ENCODE peak calls at places on chromosomes 5 and 9, in ten cellular contexts. F, J, C, T, Q, B, S, X, P and I are unnamed samples.
A peak's percentile ranks its signal among the peaks of the same experiment; 100 is the strongest.

GRCh38 chr9:86500667-86501435 is 146.6 kb upstream of the TUT7 start:
- DNase-seq in F (no peak), J (peak; percentile 8), C (no peak), T (no peak), Q (peak; percentile 82), B (no peak), S (no peak), X (no peak), P (peak; percentile 95), I (no peak)

GRCh38 chr5:159838551-159839222 is 77.6 kb upstream of the ADRA1B start:
- DNase-seq in F (no peak), J (no peak), C (no peak), T (no peak), Q (no peak), B (no peak), S (no peak), X (no peak), P (peak; percentile 31), I (no peak)

GRCh38 chr5:137563646-137564474 is 64.7 kb upstream of the SPOCK1 start:
- DNase-seq in F (peak; percentile 8), J (peak; percentile 61), C (no peak), T (no peak), Q (peak; percentile 26), B (no peak), S (no peak), X (no peak), P (peak; percentile 97), I (peak; percentile 94)

GRCh38 chr5:98106116-98107088 is 667.1 kb upstream of the RGMB start:
- DNase-seq in F (no peak), J (no peak), C (no peak), T (no peak), Q (peak; percentile 60), B (no peak), S (no peak), X (no peak), P (peak; percentile 97), I (no peak)

GRCh38 chr5:138964547-138965174 is 89.5 kb upstream of the LRRTM2 start:
- DNase-seq in F (no peak), J (no peak), C (no peak), T (no peak), Q (no peak), B (no peak), S (no peak), X (no peak), P (no peak), I (no peak)

GRCh38 chr9:36040271-36040925 is 3.7 kb downstream of the RECK start:
- DNase-seq in F (no peak), J (no peak), C (no peak), T (no peak), Q (no peak), B (no peak), S (no peak), X (no peak), P (no peak), I (no peak)

GRCh38 chr5:31270396-31270795 is 76.9 kb downstream of the CDH6 start:
- DNase-seq in F (peak; percentile 10), J (peak; percentile 22), C (no peak), T (peak; percentile 20), Q (no peak), B (no peak), S (no peak), X (no peak), P (peak; percentile 8), I (peak; percentile 7)

GRCh38 chr9:37026085-37026935 is 7.8 kb downstream of the PAX5 start:
- DNase-seq in F (no peak), J (no peak), C (no peak), T (peak; percentile 8), Q (no peak), B (peak; percentile 64), S (no peak), X (no peak), P (no peak), I (no peak)

GRCh38 chr5:68652507-68652906 is 437.0 kb downstream of the PIK3R1 start:
- DNase-seq in F (no peak), J (peak; percentile 32), C (no peak), T (no peak), Q (no peak), B (no peak), S (no peak), X (no peak), P (peak; percentile 90), I (no peak)

GRCh38 chr9:132192728-132193127 is 30.9 kb downstream of the NTNG2 start:
- DNase-seq in F (peak; percentile 61), J (no peak), C (no peak), T (no peak), Q (no peak), B (no peak), S (no peak), X (no peak), P (no peak), I (no peak)

GRCh38 chr9:112971415-112971814 is 40.6 kb downstream of the ZNF883 start:
- DNase-seq in F (no peak), J (peak; percentile 19), C (peak; percentile 9), T (no peak), Q (no peak), B (peak; percentile 58), S (no peak), X (no peak), P (peak; percentile 36), I (no peak)

GRCh38 chr5:124963236-124963929 is 216.9 kb upstream of the ZNF608 start:
- DNase-seq in F (no peak), J (peak; percentile 65), C (no peak), T (no peak), Q (peak; percentile 21), B (peak; percentile 31), S (no peak), X (no peak), P (peak; percentile 77), I (peak; percentile 45)

GRCh38 chr5:115170924-115171510 is 1.3 kb upstream of the TRIM36 start:
- DNase-seq in F (no peak), J (no peak), C (no peak), T (no peak), Q (no peak), B (no peak), S (no peak), X (no peak), P (no peak), I (no peak)

GRCh38 chr5:42949348-42950090 is 90.6 kb downstream of the ANXA2R start:
- DNase-seq in F (no peak), J (peak; percentile 38), C (peak; percentile 76), T (no peak), Q (no peak), B (no peak), S (peak; percentile 72), X (no peak), P (peak; percentile 55), I (peak; percentile 93)

GRCh38 chr9:26163931-26164330 is 485.7 kb upstream of the TUSC1 start:
- DNase-seq in F (no peak), J (no peak), C (no peak), T (no peak), Q (no peak), B (no peak), S (no peak), X (no peak), P (peak; percentile 62), I (no peak)

GRCh38 chr9:75152416-75152815 is 64.1 kb downstream of the OSTF1 start:
- DNase-seq in F (no peak), J (no peak), C (no peak), T (no peak), Q (no peak), B (no peak), S (peak; percentile 48), X (no peak), P (no peak), I (no peak)

GRCh38 chr5:140341591-140341990 is 4.8 kb downstream of the HBEGF start:
- DNase-seq in F (peak; percentile 82), J (no peak), C (no peak), T (no peak), Q (no peak), B (no peak), S (no peak), X (no peak), P (no peak), I (no peak)